ENCODE peak calls at places on chromosomes 3 and 15, in six cellular contexts. P is Calu3, O is foreskin fibroblast, S is dermis microvascular lymphatic vessel endothelial cell, F is cardiac septum, H is COR-L47. B is an unnamed sample.

GRCh38 chr3:52429031-52429430 is 15.9 kb downstream of the SEMA3G start:
- DNase-seq in H (no peak), F (peak; percentile 68), O (no peak), P (no peak), S (no peak), B (no peak)

GRCh38 chr3:74623261-74623836 is 8.9 kb upstream of the CNTN3 start:
- DNase-seq in P (no peak), O (no peak), F (no peak), S (no peak), H (no peak), B (no peak)

GRCh38 chr3:124669470-124669869 is 60.8 kb upstream of the UMPS start:
- DNase-seq in S (no peak), P (no peak), H (no peak), F (no peak), O (peak; percentile 83), B (no peak)

GRCh38 chr15:67812232-67812631 is 13.1 kb upstream of the SKOR1 start:
- DNase-seq in F (peak; percentile 70), S (no peak), O (no peak), H (no peak), P (no peak), B (peak; percentile 64)

GRCh38 chr3:132435911-132436425 is 18.7 kb downstream of the DNAJC13 start:
- DNase-seq in F (no peak), P (no peak), H (no peak), O (no peak), S (peak; percentile 47), B (no peak)

GRCh38 chr3:70597312-70597711 is 284.9 kb upstream of the MDFIC2 start:
- DNase-seq in O (no peak), P (no peak), F (no peak), S (no peak), H (no peak), B (no peak)

GRCh38 chr15:38610748-38611147 is 46.1 kb upstream of the RASGRP1 start:
- DNase-seq in F (no peak), H (no peak), S (no peak), O (no peak), P (no peak), B (no peak)

GRCh38 chr3:152195206-152195605 is 73.5 kb upstream of the MBNL1 start:
- DNase-seq in O (no peak), P (no peak), H (no peak), S (no peak), F (no peak), B (no peak)

GRCh38 chr3:117036259-117036799 is 326.8 kb downstream of the TUSC7 start:
- DNase-seq in H (no peak), P (no peak), F (no peak), S (no peak), O (peak; percentile 97), B (no peak)

GRCh38 chr3:102238362-102238761 is 196.5 kb upstream of the ZPLD1 start:
- DNase-seq in H (no peak), O (no peak), S (no peak), F (no peak), P (no peak), B (no peak)

GRCh38 chr3:137642831-137643230 is 121.3 kb upstream of the SOX14 start:
- DNase-seq in S (no peak), P (no peak), F (no peak), O (no peak), H (no peak), B (no peak)

GRCh38 chr3:53318522-53318921 is 28.8 kb downstream of the DCP1A start:
- DNase-seq in P (no peak), S (no peak), H (no peak), O (peak; percentile 82), F (no peak), B (no peak)

GRCh38 chr3:176734146-176734545 is 463.1 kb downstream of the TBL1XR1 start:
- DNase-seq in P (no peak), H (no peak), O (no peak), F (no peak), S (no peak), B (no peak)

GRCh38 chr3:143443851-143444331 is 324.3 kb downstream of the CHST2 start:
- DNase-seq in S (peak; percentile 84), H (peak; percentile 70), O (peak; percentile 98), P (peak; percentile 87), F (no peak), B (no peak)

GRCh38 chr3:190286014-190286413 is 36.2 kb downstream of the CLDN1 start:
- DNase-seq in P (no peak), F (no peak), S (no peak), H (no peak), O (no peak), B (no peak)

GRCh38 chr3:10758304-10759037 is 57.6 kb upstream of the SLC6A11 start:
- DNase-seq in O (peak; percentile 79), F (no peak), S (peak; percentile 59), H (peak; percentile 61), P (peak; percentile 61), B (no peak)

GRCh38 chr3:14877404-14877803 is 58.6 kb downstream of the FGD5 start:
- DNase-seq in S (no peak), H (no peak), O (no peak), F (no peak), P (no peak), B (peak; percentile 49)

GRCh38 chr15:26197719-26198118 is 334.6 kb upstream of the ATP10A start:
- DNase-seq in O (no peak), S (no peak), P (no peak), H (no peak), F (no peak), B (no peak)

GRCh38 chr3:138407236-138407907 is 27.0 kb upstream of the ESYT3 start:
- DNase-seq in P (no peak), O (no peak), H (no peak), S (no peak), F (peak; percentile 10), B (no peak)

GRCh38 chr3:150975096-150975991 is 2.8 kb upstream of the CLRN1 start:
- DNase-seq in H (no peak), O (no peak), P (no peak), F (no peak), S (no peak), B (no peak)

GRCh38 chr3:55649554-55649953 is 162.4 kb upstream of the WNT5A start:
- DNase-seq in O (no peak), H (no peak), S (no peak), F (no peak), P (no peak), B (no peak)

GRCh38 chr3:127226946-127227842 is 34.3 kb downstream of the PRR23E start:
- DNase-seq in O (peak; percentile 8), P (no peak), H (no peak), F (peak; percentile 36), S (no peak), B (no peak)

GRCh38 chr3:173553635-173554280 is 156.2 kb downstream of the NLGN1 start:
- DNase-seq in H (peak; percentile 74), F (no peak), S (no peak), P (peak; percentile 31), O (peak; percentile 64), B (no peak)

GRCh38 chr3:62057339-62058047 is 315.9 kb downstream of the FEZF2 start:
- DNase-seq in H (no peak), P (no peak), F (no peak), S (no peak), O (no peak), B (no peak)

GRCh38 chr3:187843654-187844053 is 98.4 kb upstream of the BCL6 start:
- DNase-seq in H (no peak), O (no peak), F (no peak), P (no peak), S (no peak), B (no peak)

GRCh38 chr3:159824341-159824740 is 164.3 kb upstream of the IL12A start:
- DNase-seq in H (no peak), F (no peak), O (peak; percentile 92), S (peak; percentile 21), P (peak; percentile 70), B (no peak)

GRCh38 chr3:51703026-51703775 is 3.7 kb upstream of the GRM2 start:
- DNase-seq in S (no peak), P (no peak), H (peak; percentile 36), O (no peak), F (no peak), B (peak; percentile 57)

B was measured in posterior vena cava.